ENCODE peak calls at places on chromosomes 5 and 9, in five cellular contexts. K is GM20000; B is CD4-positive, alpha-beta T cell; G is glutamatergic neuron; D is PC-3. A is an unnamed sample.

GRCh38 chr5:28505121-28505520 is 1466.7 kb upstream of the CDH9 start:
- DNase-seq in D (no peak), B (no peak), K (no peak), G (no peak), A (no peak)

GRCh38 chr9:95434116-95435073 is 82.4 kb downstream of the PTCH1 start:
- DNase-seq in D (no peak), B (no peak), K (no peak), G (no peak), A (no peak)

GRCh38 chr5:162768962-162769464 is 668.4 kb upstream of the CCNG1 start:
- DNase-seq in G (peak; percentile 87), D (no peak), B (no peak), K (no peak), A (no peak)

GRCh38 chr9:9142001-9142400 is 1342.4 kb upstream of the DMAC1 start:
- DNase-seq in B (no peak), K (no peak), G (peak; percentile 14), D (no peak), A (no peak)

GRCh38 chr5:176535655-176536131 is 1.5 kb downstream of the RNF44 start:
- DNase-seq in D (peak; percentile 17), K (no peak), G (no peak), B (no peak), A (no peak)

GRCh38 chr9:27632254-27632653 is 59.0 kb upstream of the C9orf72 start:
- DNase-seq in K (no peak), G (no peak), B (no peak), D (no peak), A (no peak)

GRCh38 chr9:21744874-21745273 is 57.6 kb upstream of the MTAP start:
- DNase-seq in B (no peak), K (no peak), D (no peak), G (no peak), A (no peak)

GRCh38 chr9:127219533-127219932 is 45.0 kb upstream of the GARNL3 start:
- DNase-seq in K (no peak), D (no peak), G (no peak), B (no peak), A (no peak)

GRCh38 chr5:43313854-43314457 is 744 bp upstream of the HMGCS1 start:
- DNase-seq in D (no peak), B (no peak), K (no peak), G (no peak), A (no peak)

GRCh38 chr9:85514256-85514655 is 227.5 kb downstream of the AGTPBP1 start:
- DNase-seq in D (no peak), K (no peak), B (no peak), G (no peak), A (no peak)

DNA sequence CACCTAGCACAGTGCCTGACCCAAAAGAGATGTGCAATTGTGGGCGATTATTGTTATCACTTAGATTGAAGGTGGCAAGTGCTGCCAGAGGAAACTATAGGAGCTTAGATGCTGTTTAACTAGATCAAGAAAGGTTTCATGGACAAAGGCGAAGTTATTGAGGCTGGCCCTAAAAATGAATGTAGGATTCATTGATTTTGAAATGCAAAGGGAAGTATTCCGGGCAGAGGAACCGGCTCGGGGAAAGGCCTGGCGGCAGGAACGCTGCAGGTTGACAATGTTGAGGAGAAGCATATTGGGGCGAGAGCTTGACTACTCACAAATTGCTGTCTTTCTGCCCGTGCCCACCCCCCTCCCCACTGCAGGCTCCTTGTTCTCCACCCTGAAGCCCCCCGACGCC is 37.4 kb upstream of the TTC1 start:
- DNase-seq in K (no peak), B (no peak), G (no peak), D (no peak), A (no peak)
- TF ChIP-seq CTCF in K (no peak), B (no peak), G (no peak), D (no peak), A (no peak)

DNA sequence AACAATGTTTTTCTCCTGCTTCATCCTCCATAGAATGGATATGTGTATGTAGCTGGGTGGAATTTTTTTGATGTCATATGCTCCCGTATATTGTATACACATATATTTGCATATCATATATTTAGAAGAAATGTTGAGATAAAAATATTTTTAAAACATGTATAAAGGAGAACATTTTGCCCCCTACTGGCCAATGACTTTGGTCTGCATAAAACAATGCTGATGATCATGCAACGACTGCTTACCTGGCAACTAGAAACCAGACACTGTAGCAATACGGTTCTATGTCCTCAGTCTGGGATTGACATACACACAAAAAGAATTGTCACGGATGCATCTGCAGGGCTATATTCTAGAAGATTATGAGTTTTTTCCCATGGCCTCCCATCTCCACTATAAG is 503.6 kb downstream of the ELAVL2 start:
- DNase-seq in G (no peak), K (no peak), D (peak; percentile 48), B (no peak), A (no peak)
- TF ChIP-seq CTCF in G (peak; percentile 67), K (no peak), D (peak; percentile 66), B (no peak), A (peak; percentile 24)

DNA sequence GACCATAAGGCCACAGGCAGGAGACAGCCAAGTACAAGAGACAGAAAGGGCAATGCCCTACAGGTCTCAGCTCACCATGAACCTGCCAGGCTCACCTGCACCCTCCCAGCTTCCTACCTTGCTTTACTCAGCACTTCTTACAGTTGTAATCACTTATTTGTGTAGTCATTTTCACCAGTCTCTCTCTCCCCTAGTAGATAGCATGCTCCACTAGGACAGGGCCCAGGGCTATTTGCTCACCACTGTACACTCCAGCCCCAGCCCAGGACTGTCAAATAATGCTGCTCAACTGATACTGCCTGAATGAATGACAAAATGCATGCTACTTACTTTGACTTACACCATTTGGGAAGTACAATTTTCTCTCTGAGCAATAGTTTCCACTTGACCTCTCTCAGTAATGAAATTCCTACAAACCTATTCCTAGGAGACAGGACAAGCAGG is 101.4 kb upstream of the APC start:
- DNase-seq in G (no peak), K (no peak), D (peak; percentile 37), B (no peak), A (no peak)
- TF ChIP-seq CTCF in G (no peak), K (no peak), D (no peak), B (no peak), A (no peak)

DNA sequence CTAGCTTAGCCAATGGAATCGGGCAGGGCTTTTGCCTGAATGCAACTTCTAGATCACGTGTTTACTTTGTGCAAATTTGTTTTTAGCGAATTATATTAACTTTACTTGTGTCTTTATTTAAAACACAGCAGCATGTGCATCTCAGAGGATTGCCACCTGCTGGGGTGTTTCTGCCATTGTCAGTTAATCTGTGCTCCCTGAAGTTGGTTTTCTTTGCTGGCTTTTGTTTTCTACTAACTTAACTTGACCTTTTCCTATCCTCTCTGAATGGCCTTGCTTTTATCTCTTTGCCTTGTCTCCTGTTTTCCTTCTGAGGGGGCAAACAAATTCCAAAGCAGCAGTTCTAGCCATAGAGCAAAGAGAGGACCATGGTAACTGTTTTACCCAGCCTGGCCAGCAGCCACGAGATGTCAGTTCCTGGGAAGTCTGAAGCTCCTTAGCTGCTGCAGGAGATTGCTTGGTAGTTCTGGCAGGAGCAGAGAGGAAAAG is 67.6 kb downstream of the ARHGEF28 start:
- DNase-seq in D (peak; percentile 47), B (no peak), G (no peak), K (peak; percentile 27), A (no peak)
- TF ChIP-seq CTCF in D (peak; percentile 58), B (no peak), G (peak; percentile 44), K (no peak), A (peak; percentile 52)

DNA sequence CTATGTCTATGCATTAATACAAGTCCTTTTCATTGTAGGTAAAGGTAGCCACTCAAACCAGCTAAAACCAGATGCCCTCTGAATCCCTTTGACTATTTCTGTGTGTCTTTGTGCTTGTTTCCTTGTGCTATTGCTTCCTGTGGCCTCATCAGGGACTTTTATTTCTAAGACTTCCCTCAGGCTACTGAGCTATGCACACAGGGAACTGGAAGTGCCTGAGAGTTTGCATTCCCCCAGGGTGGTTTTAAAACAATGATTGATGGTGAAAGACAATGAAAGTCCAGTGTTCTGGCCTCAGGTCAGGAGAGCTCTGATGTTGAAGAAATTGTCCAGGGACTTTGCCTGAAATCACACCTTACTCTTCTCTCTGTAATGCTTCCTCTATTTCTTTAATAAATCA is 158.0 kb upstream of the NREP start:
- DNase-seq in B (no peak), D (no peak), G (no peak), K (no peak), A (no peak)
- TF ChIP-seq CTCF in B (no peak), D (no peak), G (no peak), K (no peak), A (no peak)

DNA sequence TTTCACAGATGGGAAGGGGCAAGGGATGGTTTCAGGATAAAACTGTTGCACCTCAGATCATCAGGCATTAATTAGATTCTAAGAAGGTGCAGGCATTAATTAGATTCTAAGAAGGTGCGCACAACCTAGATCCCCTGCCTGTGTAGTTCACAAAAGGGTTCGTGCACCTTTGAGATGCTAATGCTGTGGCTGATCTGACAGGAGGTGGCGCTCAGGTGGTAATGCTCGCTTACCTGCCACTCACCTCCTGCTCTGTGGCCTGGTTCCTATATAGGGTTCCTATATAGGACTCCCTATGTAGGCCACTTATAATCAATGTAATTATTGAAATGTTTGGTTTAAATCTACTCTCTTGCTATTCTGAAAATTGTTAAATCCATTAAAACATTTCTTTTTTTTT is 171.0 kb downstream of the MSX2 start:
- DNase-seq in K (no peak), G (no peak), D (peak; percentile 15), B (no peak), A (no peak)
- TF ChIP-seq CTCF in K (no peak), G (no peak), D (peak; percentile 42), B (no peak), A (no peak)